ENCODE peak calls at places on chromosomes 12 and 14, in nine cellular contexts. One of them, this sample, is unnamed.

GRCh38 chr12:109744991-109745942 is 31.6 kb downstream of the FAM222A start:
- DNase-seq in cardiac septum: no peak
- DNase-seq in NCI-H524: no peak
- DNase-seq in endothelial cell: no peak
- DNase-seq in cerebellar nuclear complex: no peak
- DNase-seq in cardiac fibroblast: no peak
- DNase-seq in C1 segment of cervical spinal cord: no peak
- DNase-seq in CD8-positive, alpha-beta memory T cell: peak; percentile 24
- DNase-seq in choroid plexus epithelial cell: peak; percentile 47
- DNase-seq in this sample: no peak

GRCh38 chr14:36208690-36209278 is 32.3 kb upstream of the PTCSC3 start:
- DNase-seq in cardiac septum: no peak
- DNase-seq in NCI-H524: no peak
- DNase-seq in endothelial cell: no peak
- DNase-seq in cerebellar nuclear complex: no peak
- DNase-seq in cardiac fibroblast: no peak
- DNase-seq in C1 segment of cervical spinal cord: no peak
- DNase-seq in CD8-positive, alpha-beta memory T cell: no peak
- DNase-seq in choroid plexus epithelial cell: no peak
- DNase-seq in this sample: no peak

GRCh38 chr14:63654346-63654745 is 12.7 kb upstream of the WDR89 start:
- DNase-seq in cardiac septum: no peak
- DNase-seq in NCI-H524: no peak
- DNase-seq in endothelial cell: no peak
- DNase-seq in cerebellar nuclear complex: no peak
- DNase-seq in cardiac fibroblast: peak; percentile 52
- DNase-seq in C1 segment of cervical spinal cord: no peak
- DNase-seq in CD8-positive, alpha-beta memory T cell: no peak
- DNase-seq in choroid plexus epithelial cell: peak; percentile 14
- DNase-seq in this sample: no peak

GRCh38 chr12:75479963-75480461 is 543 bp upstream of the GLIPR1 start:
- DNase-seq in cardiac septum: no peak
- DNase-seq in NCI-H524: no peak
- DNase-seq in endothelial cell: no peak
- DNase-seq in cerebellar nuclear complex: no peak
- DNase-seq in cardiac fibroblast: no peak
- DNase-seq in C1 segment of cervical spinal cord: no peak
- DNase-seq in CD8-positive, alpha-beta memory T cell: no peak
- DNase-seq in choroid plexus epithelial cell: peak; percentile 79
- DNase-seq in this sample: peak; percentile 56

GRCh38 chr14:76719664-76720063 is 41.6 kb upstream of the VASH1 start:
- DNase-seq in cardiac septum: no peak
- DNase-seq in NCI-H524: no peak
- DNase-seq in endothelial cell: no peak
- DNase-seq in cerebellar nuclear complex: no peak
- DNase-seq in cardiac fibroblast: no peak
- DNase-seq in C1 segment of cervical spinal cord: no peak
- DNase-seq in CD8-positive, alpha-beta memory T cell: no peak
- DNase-seq in choroid plexus epithelial cell: no peak
- DNase-seq in this sample: no peak

GRCh38 chr12:80531646-80532045 is 87.6 kb downstream of the PTPRQ start:
- DNase-seq in cardiac septum: no peak
- DNase-seq in NCI-H524: no peak
- DNase-seq in endothelial cell: no peak
- DNase-seq in cerebellar nuclear complex: no peak
- DNase-seq in cardiac fibroblast: peak; percentile 43
- DNase-seq in C1 segment of cervical spinal cord: no peak
- DNase-seq in CD8-positive, alpha-beta memory T cell: no peak
- DNase-seq in choroid plexus epithelial cell: no peak
- DNase-seq in this sample: no peak

GRCh38 chr14:39499514-39499913 is 67.3 kb upstream of the FBXO33 start:
- DNase-seq in cardiac septum: no peak
- DNase-seq in NCI-H524: no peak
- DNase-seq in endothelial cell: no peak
- DNase-seq in cerebellar nuclear complex: no peak
- DNase-seq in cardiac fibroblast: no peak
- DNase-seq in C1 segment of cervical spinal cord: no peak
- DNase-seq in CD8-positive, alpha-beta memory T cell: no peak
- DNase-seq in choroid plexus epithelial cell: no peak
- DNase-seq in this sample: no peak

GRCh38 chr14:55130194-55130550 is 1.1 kb downstream of the LGALS3 start:
- DNase-seq in cardiac septum: no peak
- DNase-seq in NCI-H524: peak; percentile 45
- DNase-seq in endothelial cell: no peak
- DNase-seq in cerebellar nuclear complex: no peak
- DNase-seq in cardiac fibroblast: peak; percentile 64
- DNase-seq in C1 segment of cervical spinal cord: no peak
- DNase-seq in CD8-positive, alpha-beta memory T cell: no peak
- DNase-seq in choroid plexus epithelial cell: no peak
- DNase-seq in this sample: no peak

GRCh38 chr12:116009805-116010204 is 267.7 kb downstream of the MED13L start:
- DNase-seq in cardiac septum: no peak
- DNase-seq in NCI-H524: peak; percentile 52
- DNase-seq in endothelial cell: no peak
- DNase-seq in cerebellar nuclear complex: no peak
- DNase-seq in cardiac fibroblast: peak; percentile 9
- DNase-seq in C1 segment of cervical spinal cord: no peak
- DNase-seq in CD8-positive, alpha-beta memory T cell: no peak
- DNase-seq in choroid plexus epithelial cell: no peak
- DNase-seq in this sample: no peak

GRCh38 chr14:89013098-89013504 is 188.7 kb downstream of the TTC8 start:
- DNase-seq in cardiac septum: no peak
- DNase-seq in NCI-H524: peak; percentile 94
- DNase-seq in endothelial cell: no peak
- DNase-seq in cerebellar nuclear complex: no peak
- DNase-seq in cardiac fibroblast: peak; percentile 62
- DNase-seq in C1 segment of cervical spinal cord: no peak
- DNase-seq in CD8-positive, alpha-beta memory T cell: no peak
- DNase-seq in choroid plexus epithelial cell: peak; percentile 56
- DNase-seq in this sample: no peak

GRCh38 chr12:1932264-1932777 is 13.9 kb upstream of the CACNA2D4 start:
- DNase-seq in cardiac septum: peak; percentile 86
- DNase-seq in NCI-H524: no peak
- DNase-seq in endothelial cell: no peak
- DNase-seq in cerebellar nuclear complex: no peak
- DNase-seq in cardiac fibroblast: no peak
- DNase-seq in C1 segment of cervical spinal cord: peak; percentile 61
- DNase-seq in CD8-positive, alpha-beta memory T cell: no peak
- DNase-seq in choroid plexus epithelial cell: peak; percentile 30
- DNase-seq in this sample: no peak

GRCh38 chr12:19799886-19800602 is 360.8 kb downstream of the AEBP2 start:
- DNase-seq in cardiac septum: no peak
- DNase-seq in NCI-H524: no peak
- DNase-seq in endothelial cell: no peak
- DNase-seq in cerebellar nuclear complex: no peak
- DNase-seq in cardiac fibroblast: peak; percentile 31
- DNase-seq in C1 segment of cervical spinal cord: no peak
- DNase-seq in CD8-positive, alpha-beta memory T cell: no peak
- DNase-seq in choroid plexus epithelial cell: peak; percentile 60
- DNase-seq in this sample: no peak

GRCh38 chr12:40107098-40107802 is 1.4 kb upstream of the SLC2A13 start:
- DNase-seq in cardiac septum: peak; percentile 92
- DNase-seq in NCI-H524: peak; percentile 84
- DNase-seq in endothelial cell: peak; percentile 83
- DNase-seq in cerebellar nuclear complex: no peak
- DNase-seq in cardiac fibroblast: peak; percentile 86
- DNase-seq in C1 segment of cervical spinal cord: peak; percentile 69
- DNase-seq in CD8-positive, alpha-beta memory T cell: peak; percentile 90
- DNase-seq in choroid plexus epithelial cell: peak; percentile 95
- DNase-seq in this sample: peak; percentile 28

GRCh38 chr14:56199095-56199975 is 81.1 kb downstream of the PELI2 start:
- DNase-seq in cardiac septum: no peak
- DNase-seq in NCI-H524: no peak
- DNase-seq in endothelial cell: no peak
- DNase-seq in cerebellar nuclear complex: no peak
- DNase-seq in cardiac fibroblast: peak; percentile 100
- DNase-seq in C1 segment of cervical spinal cord: no peak
- DNase-seq in CD8-positive, alpha-beta memory T cell: no peak
- DNase-seq in choroid plexus epithelial cell: peak; percentile 99
- DNase-seq in this sample: peak; percentile 97

GRCh38 chr12:57147641-57147944 is 174 bp upstream of the LRP1-AS start:
- DNase-seq in cardiac septum: no peak
- DNase-seq in NCI-H524: no peak
- DNase-seq in endothelial cell: no peak
- DNase-seq in cerebellar nuclear complex: no peak
- DNase-seq in cardiac fibroblast: peak; percentile 81
- DNase-seq in C1 segment of cervical spinal cord: no peak
- DNase-seq in CD8-positive, alpha-beta memory T cell: no peak
- DNase-seq in choroid plexus epithelial cell: peak; percentile 75
- DNase-seq in this sample: no peak

GRCh38 chr14:50773632-50774541 is 57.1 kb downstream of the NIN start:
- DNase-seq in cardiac septum: no peak
- DNase-seq in NCI-H524: peak; percentile 83
- DNase-seq in endothelial cell: peak; percentile 70
- DNase-seq in cerebellar nuclear complex: no peak
- DNase-seq in cardiac fibroblast: peak; percentile 56
- DNase-seq in C1 segment of cervical spinal cord: no peak
- DNase-seq in CD8-positive, alpha-beta memory T cell: no peak
- DNase-seq in choroid plexus epithelial cell: peak; percentile 70
- DNase-seq in this sample: no peak

GRCh38 chr12:80445083-80445482 is 1.0 kb downstream of the PTPRQ start:
- DNase-seq in cardiac septum: no peak
- DNase-seq in NCI-H524: no peak
- DNase-seq in endothelial cell: no peak
- DNase-seq in cerebellar nuclear complex: no peak
- DNase-seq in cardiac fibroblast: peak; percentile 54
- DNase-seq in C1 segment of cervical spinal cord: no peak
- DNase-seq in CD8-positive, alpha-beta memory T cell: no peak
- DNase-seq in choroid plexus epithelial cell: peak; percentile 70
- DNase-seq in this sample: no peak

GRCh38 chr12:27592548-27592947 is 68.5 kb downstream of the PPFIBP1 start:
- DNase-seq in cardiac septum: no peak
- DNase-seq in NCI-H524: no peak
- DNase-seq in endothelial cell: no peak
- DNase-seq in cerebellar nuclear complex: no peak
- DNase-seq in cardiac fibroblast: peak; percentile 88
- DNase-seq in C1 segment of cervical spinal cord: no peak
- DNase-seq in CD8-positive, alpha-beta memory T cell: no peak
- DNase-seq in choroid plexus epithelial cell: peak; percentile 65
- DNase-seq in this sample: no peak

GRCh38 chr14:59215353-59215752 is 26.9 kb downstream of the DAAM1 start:
- DNase-seq in cardiac septum: peak; percentile 81
- DNase-seq in NCI-H524: no peak
- DNase-seq in endothelial cell: no peak
- DNase-seq in cerebellar nuclear complex: no peak
- DNase-seq in cardiac fibroblast: no peak
- DNase-seq in C1 segment of cervical spinal cord: peak; percentile 70
- DNase-seq in CD8-positive, alpha-beta memory T cell: no peak
- DNase-seq in choroid plexus epithelial cell: peak; percentile 28
- DNase-seq in this sample: peak; percentile 17

GRCh38 chr12:124915249-124916236 is 1.1 kb upstream of the UBC start:
- DNase-seq in cardiac septum: peak; percentile 90
- DNase-seq in NCI-H524: no peak
- DNase-seq in endothelial cell: no peak
- DNase-seq in cerebellar nuclear complex: no peak
- DNase-seq in cardiac fibroblast: peak; percentile 70
- DNase-seq in C1 segment of cervical spinal cord: no peak
- DNase-seq in CD8-positive, alpha-beta memory T cell: no peak
- DNase-seq in choroid plexus epithelial cell: peak; percentile 43
- DNase-seq in this sample: no peak

GRCh38 chr12:50087995-50088394 is 2.9 kb downstream of the SMARCD1 start:
- DNase-seq in cardiac septum: no peak
- DNase-seq in NCI-H524: no peak
- DNase-seq in endothelial cell: no peak
- DNase-seq in cerebellar nuclear complex: no peak
- DNase-seq in cardiac fibroblast: peak; percentile 92
- DNase-seq in C1 segment of cervical spinal cord: no peak
- DNase-seq in CD8-positive, alpha-beta memory T cell: no peak
- DNase-seq in choroid plexus epithelial cell: peak; percentile 64
- DNase-seq in this sample: peak; percentile 61

GRCh38 chr12:119679081-119679480 is 11.1 kb downstream of the PRKAB1 start:
- DNase-seq in cardiac septum: no peak
- DNase-seq in NCI-H524: no peak
- DNase-seq in endothelial cell: no peak
- DNase-seq in cerebellar nuclear complex: no peak
- DNase-seq in cardiac fibroblast: no peak
- DNase-seq in C1 segment of cervical spinal cord: no peak
- DNase-seq in CD8-positive, alpha-beta memory T cell: no peak
- DNase-seq in choroid plexus epithelial cell: peak; percentile 44
- DNase-seq in this sample: no peak

GRCh38 chr12:5582541-5582940 is 150.6 kb downstream of the NTF3 start:
- DNase-seq in cardiac septum: no peak
- DNase-seq in NCI-H524: no peak
- DNase-seq in endothelial cell: no peak
- DNase-seq in cerebellar nuclear complex: no peak
- DNase-seq in cardiac fibroblast: no peak
- DNase-seq in C1 segment of cervical spinal cord: no peak
- DNase-seq in CD8-positive, alpha-beta memory T cell: no peak
- DNase-seq in choroid plexus epithelial cell: no peak
- DNase-seq in this sample: no peak

GRCh38 chr14:106786697-106787096 is 1260.3 kb downstream of the TMEM121 start:
- DNase-seq in cardiac septum: no peak
- DNase-seq in NCI-H524: no peak
- DNase-seq in endothelial cell: no peak
- DNase-seq in cerebellar nuclear complex: no peak
- DNase-seq in cardiac fibroblast: no peak
- DNase-seq in C1 segment of cervical spinal cord: no peak
- DNase-seq in CD8-positive, alpha-beta memory T cell: no peak
- DNase-seq in choroid plexus epithelial cell: no peak
- DNase-seq in this sample: no peak

GRCh38 chr12:15693233-15693911 is 95.8 kb downstream of the EPS8 start:
- DNase-seq in cardiac septum: no peak
- DNase-seq in NCI-H524: no peak
- DNase-seq in endothelial cell: no peak
- DNase-seq in cerebellar nuclear complex: no peak
- DNase-seq in cardiac fibroblast: peak; percentile 73
- DNase-seq in C1 segment of cervical spinal cord: no peak
- DNase-seq in CD8-positive, alpha-beta memory T cell: no peak
- DNase-seq in choroid plexus epithelial cell: peak; percentile 63
- DNase-seq in this sample: no peak

GRCh38 chr14:85619866-85620265 is 89.9 kb downstream of the FLRT2 start:
- DNase-seq in cardiac septum: no peak
- DNase-seq in NCI-H524: no peak
- DNase-seq in endothelial cell: no peak
- DNase-seq in cerebellar nuclear complex: no peak
- DNase-seq in cardiac fibroblast: no peak
- DNase-seq in C1 segment of cervical spinal cord: no peak
- DNase-seq in CD8-positive, alpha-beta memory T cell: no peak
- DNase-seq in choroid plexus epithelial cell: no peak
- DNase-seq in this sample: no peak

GRCh38 chr14:99182548-99183115 is 89.4 kb downstream of the BCL11B start:
- DNase-seq in cardiac septum: no peak
- DNase-seq in NCI-H524: no peak
- DNase-seq in endothelial cell: no peak
- DNase-seq in cerebellar nuclear complex: no peak
- DNase-seq in cardiac fibroblast: no peak
- DNase-seq in C1 segment of cervical spinal cord: no peak
- DNase-seq in CD8-positive, alpha-beta memory T cell: peak; percentile 25
- DNase-seq in choroid plexus epithelial cell: no peak
- DNase-seq in this sample: no peak

GRCh38 chr14:101814869-101815268 is 53.4 kb downstream of the PPP2R5C start:
- DNase-seq in cardiac septum: no peak
- DNase-seq in NCI-H524: no peak
- DNase-seq in endothelial cell: no peak
- DNase-seq in cerebellar nuclear complex: no peak
- DNase-seq in cardiac fibroblast: no peak
- DNase-seq in C1 segment of cervical spinal cord: no peak
- DNase-seq in CD8-positive, alpha-beta memory T cell: no peak
- DNase-seq in choroid plexus epithelial cell: no peak
- DNase-seq in this sample: no peak

GRCh38 chr14:94066089-94066676 is 14.8 kb downstream of the DDX24 start:
- DNase-seq in cardiac septum: no peak
- DNase-seq in NCI-H524: peak; percentile 14
- DNase-seq in endothelial cell: no peak
- DNase-seq in cerebellar nuclear complex: no peak
- DNase-seq in cardiac fibroblast: no peak
- DNase-seq in C1 segment of cervical spinal cord: no peak
- DNase-seq in CD8-positive, alpha-beta memory T cell: no peak
- DNase-seq in choroid plexus epithelial cell: no peak
- DNase-seq in this sample: no peak

GRCh38 chr14:101838476-101838875 is 77.0 kb downstream of the PPP2R5C start:
- DNase-seq in cardiac septum: no peak
- DNase-seq in NCI-H524: no peak
- DNase-seq in endothelial cell: no peak
- DNase-seq in cerebellar nuclear complex: no peak
- DNase-seq in cardiac fibroblast: no peak
- DNase-seq in C1 segment of cervical spinal cord: no peak
- DNase-seq in CD8-positive, alpha-beta memory T cell: no peak
- DNase-seq in choroid plexus epithelial cell: peak; percentile 35
- DNase-seq in this sample: no peak

GRCh38 chr14:28242895-28243294 is 523.7 kb upstream of the FOXG1 start:
- DNase-seq in cardiac septum: no peak
- DNase-seq in NCI-H524: peak; percentile 97
- DNase-seq in endothelial cell: no peak
- DNase-seq in cerebellar nuclear complex: no peak
- DNase-seq in cardiac fibroblast: no peak
- DNase-seq in C1 segment of cervical spinal cord: no peak
- DNase-seq in CD8-positive, alpha-beta memory T cell: no peak
- DNase-seq in choroid plexus epithelial cell: no peak
- DNase-seq in this sample: no peak